ENCODE peak calls at places on chromosomes 12 and 14, in four cellular contexts. X is HepG2, B is GM12892, Z is stomach. E is an unnamed sample.
A peak's percentile ranks its signal among the peaks of the same experiment; 100 is the strongest.

GRCh38 chr14:42533476-42533875 is 926.8 kb downstream of the LRFN5 start:
- DNase-seq in X (no peak), B (no peak), Z (no peak), E (no peak)

GRCh38 chr12:55996201-55996714 is 818 bp upstream of the SUOX start:
- DNase-seq in X (peak; percentile 67), B (peak; percentile 36), Z (peak; percentile 67), E (no peak)

GRCh38 chr12:12336049-12336411 is 14.0 kb downstream of the MANSC1 start:
- DNase-seq in X (peak; percentile 77), B (no peak), Z (peak; percentile 42), E (no peak)

GRCh38 chr14:102095871-102096568 is 9.2 kb upstream of the HSP90AA1 start:
- DNase-seq in X (no peak), B (no peak), Z (no peak), E (no peak)

GRCh38 chr12:97313471-97314190 is 149.0 kb upstream of the RMST start:
- DNase-seq in X (peak; percentile 12), B (no peak), Z (no peak), E (no peak)

GRCh38 chr12:53290661-53291060 is 4.7 kb upstream of the PFDN5 start:
- DNase-seq in X (no peak), B (no peak), Z (no peak), E (no peak)

GRCh38 chr12:113259499-113259953 is 38.3 kb downstream of the TPCN1 start:
- DNase-seq in X (peak; percentile 78), B (no peak), Z (peak; percentile 44), E (peak; percentile 78)

GRCh38 chr14:74510211-74510931 is 16.8 kb downstream of the ISCA2 start:
- DNase-seq in X (peak; percentile 25), B (no peak), Z (no peak), E (no peak)

GRCh38 chr14:73591690-73592448 is at the start of gene ACOT4:
- DNase-seq in X (no peak), B (peak; percentile 58), Z (peak; percentile 55), E (no peak)

GRCh38 chr12:89840162-89840922 is 131.7 kb upstream of the ATP2B1 start:
- DNase-seq in X (no peak), B (no peak), Z (no peak), E (no peak)

GRCh38 chr14:61615743-61616523 is 79.4 kb upstream of the HIF1A start:
- DNase-seq in X (no peak), B (no peak), Z (peak; percentile 60), E (no peak)

GRCh38 chr14:50403433-50403832 is 6.8 kb upstream of the CDKL1 start:
- DNase-seq in X (no peak), B (no peak), Z (no peak), E (no peak)

GRCh38 chr12:59929091-59929490 is 333.3 kb downstream of the SLC16A7 start:
- DNase-seq in X (no peak), B (no peak), Z (peak; percentile 25), E (no peak)

GRCh38 chr14:98470663-98471062 is 801.3 kb downstream of the BCL11B start:
- DNase-seq in X (no peak), B (no peak), Z (no peak), E (no peak)

GRCh38 chr12:50047693-50048250 is 9.6 kb upstream of the ASIC1 start:
- DNase-seq in X (no peak), B (no peak), Z (no peak), E (no peak)

GRCh38 chr14:70856851-70857498 is 47.7 kb upstream of the MAP3K9 start:
- DNase-seq in X (no peak), B (no peak), Z (no peak), E (no peak)

GRCh38 chr14:35944847-35945246 is 118.7 kb downstream of the BRMS1L start:
- DNase-seq in X (peak; percentile 57), B (no peak), Z (no peak), E (no peak)

GRCh38 chr12:110198386-110198785 is 74.2 kb downstream of the IFT81 start:
- DNase-seq in X (no peak), B (no peak), Z (no peak), E (no peak)

GRCh38 chr12:80472912-80473500 is 29.0 kb downstream of the PTPRQ start:
- DNase-seq in X (peak; percentile 35), B (no peak), Z (no peak), E (no peak)

GRCh38 chr12:93784339-93785086 is 107.3 kb downstream of the CRADD start:
- DNase-seq in X (peak; percentile 25), B (no peak), Z (no peak), E (no peak)

GRCh38 chr14:82412545-82412944 is 878.9 kb upstream of the SEL1L start:
- DNase-seq in X (no peak), B (no peak), Z (no peak), E (no peak)

GRCh38 chr14:53306926-53307325 is 153.8 kb upstream of the DDHD1 start:
- DNase-seq in X (peak; percentile 16), B (no peak), Z (no peak), E (no peak)

GRCh38 chr14:39395555-39396254 is 36.5 kb downstream of the FBXO33 start:
- DNase-seq in X (no peak), B (no peak), Z (no peak), E (no peak)

GRCh38 chr12:94963649-94964048 is 39.8 kb downstream of the NDUFA12 start:
- DNase-seq in X (no peak), B (no peak), Z (no peak), E (no peak)

GRCh38 chr12:49013403-49013802 is 5.2 kb downstream of the PRKAG1 start:
- DNase-seq in X (no peak), B (no peak), Z (no peak), E (no peak)

GRCh38 chr12:49012739-49013138 is 5.8 kb downstream of the PRKAG1 start:
- DNase-seq in X (no peak), B (no peak), Z (no peak), E (no peak)

GRCh38 chr12:49018282-49019119 is at the start of gene PRKAG1:
- DNase-seq in X (peak; percentile 91), B (peak; percentile 100), Z (peak; percentile 95), E (peak; percentile 96)

GRCh38 chr12:49017764-49018281 is 753 bp downstream of the PRKAG1 start:
- DNase-seq in X (peak; percentile 38), B (no peak), Z (no peak), E (no peak)

DNA sequence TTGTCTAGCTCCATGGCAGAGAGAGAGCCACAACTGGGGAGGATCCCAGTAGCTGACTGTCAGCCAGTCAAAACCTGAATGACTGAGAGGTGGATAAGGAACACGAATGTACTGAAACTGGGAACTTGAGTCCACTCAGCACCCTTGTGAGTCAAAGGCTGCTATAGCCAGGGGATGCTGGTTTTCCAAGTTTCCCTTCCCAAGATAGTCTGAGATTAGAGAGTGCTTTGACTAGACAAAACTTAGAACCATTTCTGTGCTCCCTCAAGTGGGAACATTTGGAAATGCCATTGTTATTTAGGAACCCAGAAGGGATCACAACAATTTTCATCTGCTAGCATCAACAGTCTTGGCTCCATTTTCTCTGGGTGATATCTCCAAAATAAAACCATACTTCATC is 4.0 kb downstream of the PRKAG1 start:
- DNase-seq in X (no peak), B (no peak), Z (no peak), E (no peak)
- TF ChIP-seq POLR2AphosphoS5 in X (no peak), B (no peak), Z (no peak), E (no peak)

GRCh38 chr14:28612414-28612813 is 154.2 kb upstream of the FOXG1 start:
- DNase-seq in X (no peak), B (no peak), Z (no peak), E (no peak)
- TF ChIP-seq POLR2AphosphoS5 in X (no peak), B (no peak), Z (no peak), E (no peak)

GRCh38 chr12:54386781-54387467 is 2.4 kb upstream of the ZNF385A start:
- DNase-seq in X (no peak), B (no peak), Z (no peak), E (no peak)
- TF ChIP-seq POLR2AphosphoS5 in X (no peak), B (no peak), Z (no peak), E (no peak)

GRCh38 chr12:31710021-31710818 is 18.6 kb downstream of the AMN1 start:
- DNase-seq in X (no peak), B (no peak), Z (no peak), E (no peak)

GRCh38 chr12:31714406-31715271 is 14.2 kb downstream of the AMN1 start:
- DNase-seq in X (peak; percentile 50), B (no peak), Z (no peak), E (no peak)

GRCh38 chr12:31712877-31713276 is 15.9 kb downstream of the AMN1 start:
- DNase-seq in X (no peak), B (no peak), Z (no peak), E (no peak)

DNA sequence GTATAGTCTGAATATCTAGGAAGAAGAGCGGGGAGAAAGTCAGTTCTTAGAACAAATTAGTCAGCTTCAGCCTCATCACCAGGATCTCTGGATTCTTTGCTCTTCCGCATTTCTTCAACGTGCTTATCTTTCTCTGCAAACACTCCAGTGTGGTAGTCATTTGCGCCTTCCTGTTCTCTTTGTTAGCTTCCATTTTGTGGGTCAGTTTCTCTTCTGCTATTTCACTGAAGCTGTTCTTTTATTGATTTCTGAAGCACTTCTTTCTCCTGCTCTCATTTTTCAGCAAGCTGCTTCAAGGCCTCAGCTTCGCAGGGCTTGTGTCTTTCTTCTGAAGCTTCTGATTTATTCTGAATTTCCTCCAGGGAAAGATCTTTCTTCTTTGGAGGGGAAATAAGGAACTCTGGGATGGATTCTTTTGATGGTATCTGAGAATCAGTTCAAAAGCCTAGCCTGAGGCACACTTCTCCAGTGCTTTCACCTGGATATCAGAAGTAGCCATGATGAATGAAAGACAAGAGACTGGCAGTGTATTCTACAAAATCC is 13.5 kb downstream of the AMN1 start:
- DNase-seq in X (peak; percentile 76), B (peak; percentile 24), Z (no peak), E (no peak)
- TF ChIP-seq POLR2AphosphoS5 in X (no peak), B (peak; percentile 71), Z (peak; percentile 73), E (no peak)

GRCh38 chr14:22973217-22974032 is 8.9 kb downstream of the AJUBA start:
- DNase-seq in X (peak; percentile 82), B (no peak), Z (peak; percentile 51), E (no peak)
- TF ChIP-seq POLR2AphosphoS5 in X (peak; percentile 53), B (no peak), Z (peak; percentile 46), E (no peak)

GRCh38 chr14:33938131-33938949 is 12.5 kb downstream of the EGLN3 start:
- DNase-seq in X (peak; percentile 49), B (no peak), Z (peak; percentile 85), E (no peak)
- TF ChIP-seq POLR2AphosphoS5 in X (peak; percentile 36), B (no peak), Z (peak; percentile 77), E (no peak)

GRCh38 chr12:131827961-131828534 is at the start of gene MMP17:
- DNase-seq in X (no peak), B (peak; percentile 54), Z (no peak), E (no peak)
- TF ChIP-seq POLR2AphosphoS5 in X (no peak), B (no peak), Z (peak; percentile 10), E (no peak)

GRCh38 chr12:105485321-105485910 is 154.9 kb downstream of the C12orf75 start:
- DNase-seq in X (no peak), B (no peak), Z (no peak), E (no peak)
- TF ChIP-seq POLR2AphosphoS5 in X (no peak), B (no peak), Z (peak; percentile 5), E (peak; percentile 29)

GRCh38 chr14:90545431-90545830 is 148.6 kb downstream of the CALM1 start:
- DNase-seq in X (no peak), B (no peak), Z (no peak), E (no peak)

GRCh38 chr14:90544971-90545370 is 148.1 kb downstream of the CALM1 start:
- DNase-seq in X (no peak), B (no peak), Z (no peak), E (no peak)

GRCh38 chr14:90547250-90547649 is 150.4 kb downstream of the CALM1 start:
- DNase-seq in X (no peak), B (no peak), Z (no peak), E (no peak)

GRCh38 chr14:90546767-90547166 is 149.9 kb downstream of the CALM1 start:
- DNase-seq in X (no peak), B (no peak), Z (no peak), E (no peak)

GRCh38 chr14:90545966-90546751 is 149.3 kb downstream of the CALM1 start:
- DNase-seq in X (no peak), B (no peak), Z (peak; percentile 53), E (no peak)
- TF ChIP-seq POLR2AphosphoS5 in X (no peak), B (no peak), Z (no peak), E (no peak)

E was measured in breast epithelium.